ENCODE peak calls at places on chromosomes 4 and X, in nine cellular contexts. E is anterior cingulate cortex; O is NCI-H1930; D is fibroblast of the aortic adventitia; F is stimulated activated CD4-positive, alpha-beta T cell treated with anti-CD3 and anti-CD28 coated beads, Interleukin-4, amount 100 ng/mL, for 4 hours; T is effector CD8-positive, alpha-beta T cell; P is ELR; Y is BE2C; A is lung. Z is an unnamed sample.
A peak's percentile ranks its signal among the peaks of the same experiment; 100 is the strongest.

GRCh38 chr4:185142911-185143595 is at the start of gene SLC25A4:
- DNase-seq in E (peak; percentile 84), O (peak; percentile 75), D (peak; percentile 53), F (peak; percentile 82), T (peak; percentile 83), P (peak; percentile 72), Y (peak; percentile 95), A (peak; percentile 85), Z (peak; percentile 89)

GRCh38 chrX:74931214-74931613 is 6.0 kb upstream of the NEXMIF start:
- DNase-seq in E (no peak), O (no peak), D (no peak), F (no peak), T (no peak), P (no peak), Y (no peak), A (no peak), Z (no peak)

GRCh38 chr4:40662962-40663604 is 33.4 kb upstream of the RBM47 start:
- DNase-seq in E (no peak), O (peak; percentile 11), D (peak; percentile 72), F (no peak), T (no peak), P (peak; percentile 78), Y (no peak), A (peak; percentile 49), Z (no peak)

GRCh38 chr4:864456-865120 is 38.7 kb upstream of the CPLX1 start:
- DNase-seq in E (no peak), O (no peak), D (no peak), F (no peak), T (no peak), P (no peak), Y (no peak), A (no peak), Z (no peak)

GRCh38 chr4:40848981-40849380 is 99.2 kb downstream of the NSUN7 start:
- DNase-seq in E (no peak), O (no peak), D (peak; percentile 23), F (no peak), T (no peak), P (peak; percentile 9), Y (no peak), A (no peak), Z (no peak)

GRCh38 chr4:182770259-182770968 is 146.8 kb downstream of the DCTD start:
- DNase-seq in E (no peak), O (no peak), D (no peak), F (no peak), T (no peak), P (no peak), Y (no peak), A (peak; percentile 31), Z (no peak)

GRCh38 chr4:54066088-54066415 is 1.6 kb upstream of the CHIC2 start:
- DNase-seq in E (no peak), O (no peak), D (no peak), F (no peak), T (no peak), P (no peak), Y (no peak), A (no peak), Z (no peak)

GRCh38 chr4:176646311-176646710 is 146.4 kb downstream of the VEGFC start:
- DNase-seq in E (no peak), O (no peak), D (no peak), F (no peak), T (no peak), P (no peak), Y (no peak), A (no peak), Z (no peak)

GRCh38 chr4:104976258-104976657 is 170.4 kb upstream of the TET2 start:
- DNase-seq in E (no peak), O (no peak), D (no peak), F (no peak), T (no peak), P (no peak), Y (no peak), A (no peak), Z (no peak)

GRCh38 chr4:14280567-14280966 is 653.0 kb upstream of the BOD1L1 start:
- DNase-seq in E (no peak), O (no peak), D (no peak), F (no peak), T (no peak), P (peak; percentile 4), Y (no peak), A (no peak), Z (no peak)

GRCh38 chr4:113042502-113042901 is 7.0 kb upstream of the ANK2 start:
- DNase-seq in E (no peak), O (no peak), D (no peak), F (no peak), T (no peak), P (no peak), Y (no peak), A (no peak), Z (no peak)